ENCODE peak calls at places on chromosomes 1 and 21, in eight cellular contexts. One of them, this sample, is unnamed.
A peak's percentile ranks its signal among the peaks of the same experiment; 100 is the strongest.

GRCh38 chr1:193185861-193186714 is at the start of gene B3GALT2:
- DNase-seq in HS-27A: no peak
- DNase-seq in GM12865: no peak
- DNase-seq in BE2C: peak; percentile 54
- DNase-seq in HS-5: no peak
- DNase-seq in cardiac septum: no peak
- DNase-seq in esophagus muscularis mucosa: no peak
- DNase-seq in suprapubic skin: no peak
- DNase-seq in this sample: no peak

GRCh38 chr1:171433451-171433850 is 51.9 kb upstream of the PRRC2C start:
- DNase-seq in GM12865: no peak
- DNase-seq in HS-5: peak; percentile 49
- DNase-seq in cardiac septum: no peak
- DNase-seq in BE2C: no peak
- DNase-seq in suprapubic skin: no peak
- DNase-seq in HS-27A: peak; percentile 34
- DNase-seq in esophagus muscularis mucosa: no peak
- DNase-seq in this sample: no peak

GRCh38 chr1:116671835-116672234 is 4.3 kb upstream of the IGSF3 start:
- DNase-seq in HS-27A: no peak
- DNase-seq in esophagus muscularis mucosa: no peak
- DNase-seq in suprapubic skin: no peak
- DNase-seq in BE2C: no peak
- DNase-seq in cardiac septum: no peak
- DNase-seq in GM12865: no peak
- DNase-seq in HS-5: no peak
- DNase-seq in this sample: no peak

GRCh38 chr21:45031231-45032191 is 42.9 kb upstream of the ADARB1 start:
- DNase-seq in HS-27A: no peak
- DNase-seq in cardiac septum: no peak
- DNase-seq in GM12865: no peak
- DNase-seq in BE2C: no peak
- DNase-seq in esophagus muscularis mucosa: no peak
- DNase-seq in suprapubic skin: peak; percentile 54
- DNase-seq in HS-5: no peak
- DNase-seq in this sample: no peak

GRCh38 chr1:164755674-164756073 is 196.7 kb downstream of the PBX1 start:
- DNase-seq in suprapubic skin: no peak
- DNase-seq in GM12865: no peak
- DNase-seq in HS-27A: no peak
- DNase-seq in HS-5: no peak
- DNase-seq in BE2C: peak; percentile 53
- DNase-seq in esophagus muscularis mucosa: no peak
- DNase-seq in cardiac septum: no peak
- DNase-seq in this sample: no peak

GRCh38 chr1:166730299-166730888 is 108.9 kb upstream of the POGK start:
- DNase-seq in HS-5: no peak
- DNase-seq in BE2C: no peak
- DNase-seq in esophagus muscularis mucosa: no peak
- DNase-seq in suprapubic skin: no peak
- DNase-seq in cardiac septum: no peak
- DNase-seq in HS-27A: no peak
- DNase-seq in GM12865: peak; percentile 33
- DNase-seq in this sample: no peak

GRCh38 chr1:184574588-184574987 is 180.1 kb downstream of the EDEM3 start:
- DNase-seq in BE2C: no peak
- DNase-seq in HS-5: no peak
- DNase-seq in suprapubic skin: no peak
- DNase-seq in esophagus muscularis mucosa: no peak
- DNase-seq in HS-27A: no peak
- DNase-seq in GM12865: no peak
- DNase-seq in cardiac septum: no peak
- DNase-seq in this sample: no peak

GRCh38 chr1:180151508-180151907 is 3.2 kb upstream of the QSOX1 start:
- DNase-seq in cardiac septum: no peak
- DNase-seq in HS-27A: peak; percentile 95
- DNase-seq in HS-5: peak; percentile 98
- DNase-seq in GM12865: no peak
- DNase-seq in suprapubic skin: no peak
- DNase-seq in esophagus muscularis mucosa: no peak
- DNase-seq in BE2C: no peak
- DNase-seq in this sample: no peak